ENCODE peak calls at places on chromosomes 7 and 10, in eight cellular contexts. I, T, X, L, K, U, N and Z are unnamed samples.

GRCh38 chr7:48059706-48060105 is 24.4 kb downstream of the C7orf57 start:
- DNase-seq in I (no peak), T (no peak), X (no peak), L (no peak), K (no peak), U (no peak), N (no peak), Z (no peak)

GRCh38 chr7:141663081-141663510 is 38.9 kb downstream of the DENND11 start:
- DNase-seq in I (no peak), T (peak), X (no peak), L (no peak), K (no peak), U (no peak), N (no peak), Z (peak)

GRCh38 chr7:152158801-152159587 is 133.5 kb downstream of the GALNT11 start:
- DNase-seq in I (no peak), T (no peak), X (peak), L (no peak), K (no peak), U (no peak), N (no peak), Z (no peak)

GRCh38 chr10:96673318-96674099 is 46.8 kb downstream of the PIK3AP1 start:
- DNase-seq in I (peak), T (peak), X (peak), L (no peak), K (no peak), U (no peak), N (no peak), Z (no peak)

GRCh38 chr10:28256776-28257175 is 46.1 kb downstream of the MPP7 start:
- DNase-seq in I (no peak), T (no peak), X (no peak), L (no peak), K (no peak), U (no peak), N (no peak), Z (peak)

GRCh38 chr10:48509974-48510692 is 94.7 kb downstream of the ARHGAP22 start:
- DNase-seq in I (no peak), T (peak), X (no peak), L (no peak), K (no peak), U (peak), N (peak), Z (no peak)

GRCh38 chr7:497946-498655 is 21.5 kb downstream of the PDGFA start:
- DNase-seq in I (peak), T (no peak), X (no peak), L (no peak), K (peak), U (no peak), N (no peak), Z (no peak)

GRCh38 chr10:109887272-109887671 is 36.0 kb downstream of the XPNPEP1 start:
- DNase-seq in I (no peak), T (no peak), X (no peak), L (no peak), K (no peak), U (no peak), N (peak), Z (no peak)

GRCh38 chr10:3668276-3668960 is 116.6 kb downstream of the KLF6 start:
- DNase-seq in I (no peak), T (peak), X (no peak), L (no peak), K (peak), U (peak), N (peak), Z (peak)

GRCh38 chr7:44665531-44666213 is 59.2 kb downstream of the OGDH start:
- DNase-seq in I (no peak), T (no peak), X (no peak), L (no peak), K (no peak), U (no peak), N (no peak), Z (peak)

GRCh38 chr10:132942101-132942739 is at the start of gene CFAP46:
- DNase-seq in I (peak), T (peak), X (peak), L (no peak), K (peak), U (peak), N (peak), Z (peak)

GRCh38 chr10:70759769-70760168 is 25.4 kb downstream of the TBATA start:
- DNase-seq in I (no peak), T (no peak), X (no peak), L (no peak), K (no peak), U (peak), N (no peak), Z (no peak)

GRCh38 chr7:38908759-38909335 is at the start of gene VPS41:
- DNase-seq in I (peak), T (peak), X (peak), L (peak), K (peak), U (peak), N (peak), Z (peak)

GRCh38 chr10:60574388-60574787 is 184.7 kb upstream of the ANK3 start:
- DNase-seq in I (no peak), T (no peak), X (no peak), L (no peak), K (no peak), U (no peak), N (no peak), Z (no peak)

GRCh38 chr10:69846252-69847000 is 44.7 kb downstream of the COL13A1 start:
- DNase-seq in I (no peak), T (no peak), X (no peak), L (no peak), K (peak), U (peak), N (no peak), Z (no peak)

GRCh38 chr10:5416981-5417380 is 4.6 kb downstream of the NET1 start:
- DNase-seq in I (no peak), T (no peak), X (no peak), L (no peak), K (peak), U (peak), N (peak), Z (no peak)

GRCh38 chr10:96850825-96851224 is 18.7 kb downstream of the LCOR start:
- DNase-seq in I (no peak), T (no peak), X (no peak), L (peak), K (no peak), U (no peak), N (no peak), Z (peak)

GRCh38 chr10:89217057-89217990 is 10.2 kb upstream of the CH25H start:
- DNase-seq in I (peak), T (peak), X (peak), L (peak), K (peak), U (peak), N (no peak), Z (no peak)

GRCh38 chr10:201328-201771 is 66.1 kb downstream of the ZMYND11 start:
- DNase-seq in I (no peak), T (no peak), X (no peak), L (no peak), K (no peak), U (no peak), N (no peak), Z (no peak)

GRCh38 chr7:23100697-23101096 is 4.9 kb upstream of the KLHL7 start:
- DNase-seq in I (no peak), T (no peak), X (no peak), L (no peak), K (no peak), U (peak), N (peak), Z (no peak)

GRCh38 chr10:110993024-110993693 is 73.8 kb downstream of the SHOC2 start:
- DNase-seq in I (no peak), T (no peak), X (peak), L (no peak), K (no peak), U (no peak), N (no peak), Z (peak)

GRCh38 chr10:79067241-79068202 is 1.2 kb upstream of the ZMIZ1 start:
- DNase-seq in I (peak), T (peak), X (peak), L (no peak), K (peak), U (peak), N (peak), Z (peak)

GRCh38 chr10:79065091-79065551 is 3.6 kb upstream of the ZMIZ1 start:
- DNase-seq in I (no peak), T (no peak), X (no peak), L (no peak), K (no peak), U (peak), N (no peak), Z (no peak)

GRCh38 chr10:79068203-79068561 is 584 bp upstream of the ZMIZ1 start:
- DNase-seq in I (no peak), T (peak), X (no peak), L (no peak), K (no peak), U (no peak), N (no peak), Z (no peak)

GRCh38 chr10:79065853-79066252 is 2.9 kb upstream of the ZMIZ1 start:
- DNase-seq in I (no peak), T (no peak), X (no peak), L (no peak), K (no peak), U (no peak), N (no peak), Z (no peak)

DNA sequence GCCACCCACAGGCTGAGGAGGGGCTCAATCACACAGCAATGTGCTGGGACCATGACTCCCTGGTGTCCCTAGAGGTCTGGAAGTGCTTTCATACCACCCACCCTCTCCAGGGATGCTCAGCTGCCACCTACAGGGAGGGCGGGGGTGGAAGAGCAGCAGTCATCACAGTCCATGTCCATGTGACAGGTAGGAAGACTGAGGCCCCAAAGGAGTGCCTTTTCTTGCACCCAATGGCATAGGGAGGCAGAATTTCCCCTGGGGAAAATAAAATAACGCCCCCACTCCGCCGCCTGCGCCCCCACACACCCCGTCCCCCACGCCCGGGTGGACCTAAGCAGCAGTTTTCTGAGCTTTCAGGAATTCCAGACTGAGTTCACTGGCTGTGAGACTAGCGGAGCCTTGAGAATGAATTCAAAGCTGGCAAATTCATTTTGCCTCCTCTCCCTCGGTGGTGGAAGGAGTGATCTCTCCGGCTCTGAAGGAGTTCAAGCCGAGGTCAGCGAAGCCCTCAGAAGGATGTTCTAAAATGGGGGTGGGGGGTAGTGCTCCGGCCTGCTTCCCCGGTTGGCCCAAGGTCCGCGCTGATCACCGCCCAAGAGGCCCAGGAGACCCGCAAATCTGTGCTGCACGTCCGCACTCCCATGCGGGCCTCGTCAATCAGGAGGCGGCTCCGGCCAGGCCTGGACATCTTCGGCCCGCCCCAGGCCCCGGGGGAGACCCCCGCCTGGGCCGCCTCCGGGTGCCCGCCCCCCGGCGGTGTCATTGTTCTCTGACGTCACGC is 2.1 kb upstream of the ZMIZ1 start:
- DNase-seq in I (no peak), T (peak), X (peak), L (no peak), K (no peak), U (peak), N (peak), Z (no peak)
- TF ChIP-seq CTCF in I (peak), T (no peak), X (no peak), L (no peak), K (no peak), U (peak), N (peak), Z (peak)

DNA sequence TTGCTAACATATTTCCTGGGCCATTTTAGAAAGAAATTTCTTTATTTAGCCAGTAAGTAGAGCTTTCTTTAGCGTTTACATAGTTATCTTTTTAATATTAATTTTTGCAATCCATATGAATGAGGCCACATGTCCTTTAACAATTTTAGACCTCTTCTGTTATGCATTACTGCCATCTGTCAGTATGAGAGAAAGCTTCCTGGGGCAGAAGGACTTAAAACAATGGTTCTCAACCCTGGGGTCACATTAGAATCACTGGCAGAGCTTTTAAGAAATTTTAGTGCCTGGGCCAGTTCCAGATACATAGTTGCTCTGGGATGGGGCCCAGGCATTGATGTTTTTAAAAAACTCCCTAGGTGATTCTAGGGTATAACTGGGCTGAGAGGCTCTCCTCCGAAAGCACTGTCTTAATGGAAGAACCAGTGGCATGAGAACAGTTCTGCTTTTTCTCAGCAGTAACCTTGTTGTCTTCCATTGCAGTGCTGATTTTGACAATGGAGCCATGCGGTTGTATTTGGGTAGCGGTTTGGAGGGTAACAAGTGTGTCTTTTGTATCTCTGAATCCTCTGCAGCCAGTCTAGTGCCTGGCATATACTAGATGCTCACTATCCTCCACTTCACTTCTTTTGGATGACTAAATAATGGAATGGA is 226.9 kb downstream of the AUTS2 start:
- DNase-seq in I (no peak), T (no peak), X (no peak), L (no peak), K (no peak), U (no peak), N (no peak), Z (no peak)
- TF ChIP-seq CTCF in I (peak), T (no peak), X (peak), L (no peak), K (no peak), U (no peak), N (no peak), Z (peak)

GRCh38 chr10:83961620-83962019 is 177.7 kb upstream of the GHITM start:
- DNase-seq in I (no peak), T (no peak), X (no peak), L (no peak), K (no peak), U (no peak), N (no peak), Z (no peak)
- TF ChIP-seq CTCF in I (no peak), T (no peak), X (no peak), L (peak), K (no peak), U (peak), N (peak), Z (no peak)

GRCh38 chr10:57593983-57594573 is 673.6 kb downstream of the IPMK start:
- DNase-seq in I (no peak), T (no peak), X (no peak), L (no peak), K (no peak), U (no peak), N (no peak), Z (no peak)
- TF ChIP-seq CTCF in I (no peak), T (peak), X (no peak), L (no peak), K (no peak), U (peak), N (peak), Z (no peak)